ENCODE peak calls at places on chromosome 6, in ten cellular contexts. P is cardiac fibroblast, F is hepatocyte, U is neural progenitor cell, Q is keratinocyte, A is fibroblast of the aortic adventitia, I is stomach, W is transverse colon, S is HFF-Myc, M is K562. O is an unnamed sample.

GRCh38 chr6:90458353-90459224 is 128.3 kb downstream of the MAP3K7 start:
- DNase-seq in P (peak; percentile 42), F (no peak), U (no peak), Q (no peak), A (peak; percentile 53), I (no peak), W (no peak), S (no peak), M (peak; percentile 79), O (no peak)

GRCh38 chr6:166023273-166023989 is 144.2 kb downstream of the TBXT start:
- DNase-seq in P (no peak), F (no peak), U (no peak), Q (no peak), A (no peak), I (no peak), W (no peak), S (no peak), M (no peak), O (no peak)

GRCh38 chr6:23176471-23176870 is 607.1 kb downstream of the HDGFL1 start:
- DNase-seq in P (no peak), F (no peak), U (no peak), Q (no peak), A (no peak), I (no peak), W (no peak), S (no peak), M (no peak), O (no peak)

GRCh38 chr6:7922596-7922995 is 12.0 kb upstream of the TXNDC5 start:
- DNase-seq in P (peak; percentile 83), F (no peak), U (no peak), Q (no peak), A (peak; percentile 77), I (no peak), W (no peak), S (no peak), M (no peak), O (peak; percentile 35)

GRCh38 chr6:158468666-158469065 is 91.2 kb upstream of the TMEM181 start:
- DNase-seq in P (peak; percentile 21), F (no peak), U (peak; percentile 15), Q (no peak), A (no peak), I (no peak), W (peak; percentile 18), S (no peak), M (no peak), O (no peak)

GRCh38 chr6:2037230-2037926 is 208.0 kb downstream of the GMDS start:
- DNase-seq in P (peak; percentile 15), F (no peak), U (peak; percentile 46), Q (no peak), A (peak; percentile 61), I (no peak), W (no peak), S (no peak), M (no peak), O (no peak)

GRCh38 chr6:32133786-32134185 is 3.7 kb upstream of the FKBPL start:
- DNase-seq in P (peak; percentile 43), F (no peak), U (no peak), Q (no peak), A (peak; percentile 45), I (no peak), W (no peak), S (no peak), M (no peak), O (no peak)

GRCh38 chr6:106671651-106672050 is 42.3 kb downstream of the QRSL1 start:
- DNase-seq in P (no peak), F (no peak), U (no peak), Q (no peak), A (no peak), I (no peak), W (no peak), S (no peak), M (no peak), O (no peak)

GRCh38 chr6:23659125-23659524 is 466.9 kb upstream of the NRSN1 start:
- DNase-seq in P (peak; percentile 1), F (peak; percentile 74), U (peak; percentile 72), Q (no peak), A (no peak), I (no peak), W (peak; percentile 23), S (no peak), M (no peak), O (no peak)

GRCh38 chr6:157908369-157909281 is 73.0 kb upstream of the SYNJ2 start:
- DNase-seq in P (no peak), F (no peak), U (peak; percentile 34), Q (no peak), A (no peak), I (no peak), W (no peak), S (no peak), M (no peak), O (no peak)

GRCh38 chr6:144559865-144560603 is 274.9 kb downstream of the UTRN start:
- DNase-seq in P (peak; percentile 49), F (peak; percentile 6), U (no peak), Q (no peak), A (peak; percentile 46), I (no peak), W (no peak), S (no peak), M (no peak), O (no peak)

GRCh38 chr6:158387036-158387435 is 74.8 kb downstream of the TULP4 start:
- DNase-seq in P (no peak), F (no peak), U (no peak), Q (no peak), A (no peak), I (no peak), W (no peak), S (no peak), M (no peak), O (no peak)

GRCh38 chr6:21437583-21437982 is 156.0 kb upstream of the SOX4 start:
- DNase-seq in P (no peak), F (no peak), U (no peak), Q (no peak), A (no peak), I (no peak), W (no peak), S (peak; percentile 25), M (no peak), O (peak; percentile 42)

GRCh38 chr6:120671519-120671918 is 662.8 kb downstream of the TBC1D32 start:
- DNase-seq in P (no peak), F (no peak), U (peak; percentile 86), Q (no peak), A (no peak), I (no peak), W (no peak), S (no peak), M (no peak), O (no peak)

GRCh38 chr6:45724511-45724910 is 291.1 kb downstream of the CLIC5 start:
- DNase-seq in P (peak; percentile 86), F (peak; percentile 32), U (no peak), Q (peak; percentile 21), A (peak; percentile 78), I (no peak), W (no peak), S (peak; percentile 53), M (no peak), O (peak; percentile 81)

GRCh38 chr6:34239893-34240292 is 3.2 kb downstream of the HMGA1 start:
- DNase-seq in P (no peak), F (no peak), U (no peak), Q (no peak), A (no peak), I (no peak), W (no peak), S (no peak), M (no peak), O (no peak)

GRCh38 chr6:86581833-86582232 is 355.5 kb upstream of the HTR1E start:
- DNase-seq in P (no peak), F (no peak), U (no peak), Q (no peak), A (no peak), I (no peak), W (no peak), S (no peak), M (no peak), O (no peak)

GRCh38 chr6:119207327-119207726 is 128.9 kb upstream of the FAM184A start:
- DNase-seq in P (no peak), F (no peak), U (no peak), Q (no peak), A (no peak), I (no peak), W (no peak), S (no peak), M (no peak), O (no peak)
- TF ChIP-seq CTCF in P (no peak), F (no peak), U (no peak), Q (no peak), A (no peak), I (no peak), W (no peak), S (no peak), M (no peak), O (no peak)

DNA sequence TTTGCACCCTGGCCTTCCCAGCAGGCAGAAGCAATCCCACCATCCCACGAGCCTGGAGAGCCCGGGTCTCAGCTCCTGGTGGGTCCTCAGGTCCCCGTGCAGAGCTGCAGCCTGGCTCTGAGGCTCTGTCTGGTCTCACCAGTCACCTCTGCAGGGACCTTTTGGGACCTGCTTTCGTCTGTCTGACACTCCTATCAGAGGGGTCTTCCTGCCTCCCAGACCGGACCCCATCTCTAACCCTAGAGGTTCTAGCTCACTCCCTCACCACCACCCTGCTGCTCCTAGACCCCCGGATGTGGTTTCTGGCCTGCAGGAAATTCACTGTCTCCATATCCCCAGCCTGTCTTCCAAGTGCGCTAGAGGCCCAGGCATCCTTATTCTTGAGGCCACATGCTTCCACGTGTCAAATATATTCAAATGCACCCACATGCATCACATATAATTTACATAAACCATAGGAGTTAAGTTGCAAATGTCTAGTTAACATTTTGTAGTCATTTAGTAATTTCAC is 42.0 kb downstream of the FGD2 start:
- DNase-seq in P (no peak), F (no peak), U (no peak), Q (no peak), A (no peak), I (no peak), W (no peak), S (no peak), M (no peak), O (no peak)
- H3K4me3 ChIP-seq in P (no peak overlapping the region), F (no peak overlapping the region), U (no peak overlapping the region), Q (no peak overlapping the region), A (no peak overlapping the region), I (no peak overlapping the region), W (no peak overlapping the region), S (no peak overlapping the region), M (no peak overlapping the region), O (no peak overlapping the region)

GRCh38 chr6:78594667-78595051 is 272.7 kb upstream of the IRAK1BP1 start:
- DNase-seq in P (no peak), F (no peak), U (no peak), Q (no peak), A (peak; percentile 32), I (no peak), W (no peak), S (no peak), M (no peak), O (no peak)
- TF ChIP-seq CTCF in P (no peak), F (no peak), U (no peak), Q (no peak), A (no peak), I (no peak), W (no peak), S (no peak), M (no peak), O (no peak)

DNA sequence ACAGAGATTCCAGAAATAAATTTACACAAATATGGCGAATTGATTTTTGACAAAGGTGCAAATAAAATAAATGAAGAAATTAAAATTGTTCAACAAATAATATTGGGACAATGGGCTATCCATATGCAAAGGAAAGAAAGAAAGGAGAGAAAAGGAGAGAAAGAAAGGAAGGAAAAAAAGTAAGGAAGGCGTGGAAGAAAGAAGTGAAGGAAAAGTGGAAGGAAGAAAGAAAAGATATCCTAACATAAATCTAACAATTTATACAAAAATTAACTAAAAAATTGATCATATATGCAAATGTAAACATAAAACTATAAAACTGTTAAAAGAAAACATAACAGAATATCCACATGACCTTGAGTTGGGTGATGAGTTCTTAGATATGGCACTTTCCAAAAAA is 78.7 kb upstream of the ZNF184 start:
- DNase-seq in P (no peak), F (no peak), U (no peak), Q (no peak), A (no peak), I (no peak), W (no peak), S (no peak), M (no peak), O (no peak)
- H3K4me3 ChIP-seq in P (no peak overlapping the region), F (no peak overlapping the region), U (peak overlapping the region; percentile 65), Q (no peak overlapping the region), A (no peak overlapping the region), I (no peak overlapping the region), W (no peak overlapping the region), S (no peak overlapping the region), M (peak overlapping the region; percentile 52), O (no peak overlapping the region)